ENCODE peak calls at places on chromosomes 12 and 14, in nine cellular contexts. One of them, this sample, is unnamed.

GRCh38 chr12:108634225-108634795 is 616 bp upstream of the SELPLG start:
- DNase-seq in heart left ventricle: no peak
- DNase-seq in fibroblast of lung: no peak
- DNase-seq in astrocyte: no peak
- DNase-seq in right cardiac atrium: no peak
- DNase-seq in heart right ventricle: no peak
- DNase-seq in PC-3: peak
- DNase-seq in cardiac muscle cell: no peak
- DNase-seq in foreskin keratinocyte: no peak
- DNase-seq in this sample: no peak

GRCh38 chr14:53376064-53376463 is 222.9 kb upstream of the DDHD1 start:
- DNase-seq in heart left ventricle: no peak
- DNase-seq in fibroblast of lung: no peak
- DNase-seq in astrocyte: no peak
- DNase-seq in right cardiac atrium: no peak
- DNase-seq in heart right ventricle: no peak
- DNase-seq in PC-3: no peak
- DNase-seq in cardiac muscle cell: no peak
- DNase-seq in foreskin keratinocyte: no peak
- DNase-seq in this sample: no peak

GRCh38 chr12:6829532-6830220 is 1.5 kb downstream of the P3H3 start:
- DNase-seq in heart left ventricle: no peak
- DNase-seq in fibroblast of lung: no peak
- DNase-seq in astrocyte: peak
- DNase-seq in right cardiac atrium: peak
- DNase-seq in heart right ventricle: no peak
- DNase-seq in PC-3: no peak
- DNase-seq in cardiac muscle cell: no peak
- DNase-seq in foreskin keratinocyte: no peak
- DNase-seq in this sample: no peak

GRCh38 chr14:81070511-81070910 is 115.1 kb downstream of the TSHR start:
- DNase-seq in heart left ventricle: no peak
- DNase-seq in fibroblast of lung: no peak
- DNase-seq in astrocyte: no peak
- DNase-seq in right cardiac atrium: no peak
- DNase-seq in heart right ventricle: no peak
- DNase-seq in PC-3: no peak
- DNase-seq in cardiac muscle cell: no peak
- DNase-seq in foreskin keratinocyte: no peak
- DNase-seq in this sample: no peak

GRCh38 chr12:26701604-26702215 is 131.3 kb downstream of the ITPR2 start:
- DNase-seq in heart left ventricle: no peak
- DNase-seq in fibroblast of lung: peak
- DNase-seq in astrocyte: peak
- DNase-seq in right cardiac atrium: no peak
- DNase-seq in heart right ventricle: no peak
- DNase-seq in PC-3: peak
- DNase-seq in cardiac muscle cell: peak
- DNase-seq in foreskin keratinocyte: no peak
- DNase-seq in this sample: peak

GRCh38 chr12:62840806-62841205 is 94.1 kb downstream of the PPM1H start:
- DNase-seq in heart left ventricle: no peak
- DNase-seq in fibroblast of lung: no peak
- DNase-seq in astrocyte: no peak
- DNase-seq in right cardiac atrium: no peak
- DNase-seq in heart right ventricle: no peak
- DNase-seq in PC-3: no peak
- DNase-seq in cardiac muscle cell: no peak
- DNase-seq in foreskin keratinocyte: no peak
- DNase-seq in this sample: no peak

GRCh38 chr12:122813310-122813713 is 21.9 kb upstream of the HIP1R start:
- DNase-seq in heart left ventricle: no peak
- DNase-seq in fibroblast of lung: no peak
- DNase-seq in astrocyte: no peak
- DNase-seq in right cardiac atrium: no peak
- DNase-seq in heart right ventricle: no peak
- DNase-seq in PC-3: no peak
- DNase-seq in cardiac muscle cell: no peak
- DNase-seq in foreskin keratinocyte: no peak
- DNase-seq in this sample: no peak

GRCh38 chr12:27733791-27734190 is 23.2 kb downstream of the MRPS35 start:
- DNase-seq in heart left ventricle: no peak
- DNase-seq in fibroblast of lung: no peak
- DNase-seq in astrocyte: no peak
- DNase-seq in right cardiac atrium: no peak
- DNase-seq in heart right ventricle: no peak
- DNase-seq in PC-3: no peak
- DNase-seq in cardiac muscle cell: no peak
- DNase-seq in foreskin keratinocyte: no peak
- DNase-seq in this sample: no peak

GRCh38 chr12:21221072-21221471 is 90.1 kb downstream of the SLCO1B1 start:
- DNase-seq in heart left ventricle: no peak
- DNase-seq in fibroblast of lung: no peak
- DNase-seq in astrocyte: no peak
- DNase-seq in right cardiac atrium: no peak
- DNase-seq in heart right ventricle: no peak
- DNase-seq in PC-3: no peak
- DNase-seq in cardiac muscle cell: no peak
- DNase-seq in foreskin keratinocyte: no peak
- DNase-seq in this sample: no peak

GRCh38 chr14:97707603-97708002 is 910.4 kb downstream of the VRK1 start:
- DNase-seq in heart left ventricle: no peak
- DNase-seq in fibroblast of lung: no peak
- DNase-seq in astrocyte: no peak
- DNase-seq in right cardiac atrium: no peak
- DNase-seq in heart right ventricle: no peak
- DNase-seq in PC-3: no peak
- DNase-seq in cardiac muscle cell: no peak
- DNase-seq in foreskin keratinocyte: no peak
- DNase-seq in this sample: no peak

GRCh38 chr14:97705107-97705506 is 907.9 kb downstream of the VRK1 start:
- DNase-seq in heart left ventricle: no peak
- DNase-seq in fibroblast of lung: no peak
- DNase-seq in astrocyte: no peak
- DNase-seq in right cardiac atrium: no peak
- DNase-seq in heart right ventricle: no peak
- DNase-seq in PC-3: no peak
- DNase-seq in cardiac muscle cell: no peak
- DNase-seq in foreskin keratinocyte: no peak
- DNase-seq in this sample: no peak

GRCh38 chr14:97706814-97707213 is 909.6 kb downstream of the VRK1 start:
- DNase-seq in heart left ventricle: no peak
- DNase-seq in fibroblast of lung: no peak
- DNase-seq in astrocyte: no peak
- DNase-seq in right cardiac atrium: no peak
- DNase-seq in heart right ventricle: no peak
- DNase-seq in PC-3: no peak
- DNase-seq in cardiac muscle cell: no peak
- DNase-seq in foreskin keratinocyte: no peak
- DNase-seq in this sample: no peak

GRCh38 chr14:97704316-97704715 is 907.1 kb downstream of the VRK1 start:
- DNase-seq in heart left ventricle: no peak
- DNase-seq in fibroblast of lung: no peak
- DNase-seq in astrocyte: no peak
- DNase-seq in right cardiac atrium: no peak
- DNase-seq in heart right ventricle: no peak
- DNase-seq in PC-3: no peak
- DNase-seq in cardiac muscle cell: no peak
- DNase-seq in foreskin keratinocyte: no peak
- DNase-seq in this sample: no peak

GRCh38 chr14:97705976-97706375 is 908.8 kb downstream of the VRK1 start:
- DNase-seq in heart left ventricle: no peak
- DNase-seq in fibroblast of lung: no peak
- DNase-seq in astrocyte: no peak
- DNase-seq in right cardiac atrium: no peak
- DNase-seq in heart right ventricle: no peak
- DNase-seq in PC-3: no peak
- DNase-seq in cardiac muscle cell: no peak
- DNase-seq in foreskin keratinocyte: no peak
- DNase-seq in this sample: no peak
- H3K27ac ChIP-seq in heart left ventricle: no peak
- H3K27ac ChIP-seq in fibroblast of lung: no peak
- H3K27ac ChIP-seq in astrocyte: no peak
- H3K27ac ChIP-seq in right cardiac atrium: no peak
- H3K27ac ChIP-seq in heart right ventricle: no peak
- H3K27ac ChIP-seq in PC-3: no peak
- H3K27ac ChIP-seq in cardiac muscle cell: no peak
- H3K27ac ChIP-seq in foreskin keratinocyte: no peak
- H3K27ac ChIP-seq in this sample: no peak

GRCh38 chr14:100438271-100438670 is 115.1 kb downstream of the SLC25A47 start:
- DNase-seq in heart left ventricle: no peak
- DNase-seq in fibroblast of lung: no peak
- DNase-seq in astrocyte: no peak
- DNase-seq in right cardiac atrium: no peak
- DNase-seq in heart right ventricle: no peak
- DNase-seq in PC-3: no peak
- DNase-seq in cardiac muscle cell: no peak
- DNase-seq in foreskin keratinocyte: no peak
- DNase-seq in this sample: no peak
- H3K27ac ChIP-seq in heart left ventricle: no peak
- H3K27ac ChIP-seq in fibroblast of lung: no peak
- H3K27ac ChIP-seq in astrocyte: peak
- H3K27ac ChIP-seq in right cardiac atrium: no peak
- H3K27ac ChIP-seq in heart right ventricle: no peak
- H3K27ac ChIP-seq in PC-3: peak
- H3K27ac ChIP-seq in cardiac muscle cell: no peak
- H3K27ac ChIP-seq in foreskin keratinocyte: peak
- H3K27ac ChIP-seq in this sample: peak

GRCh38 chr14:104925214-104925899 is 678 bp downstream of the PLD4 start:
- DNase-seq in heart left ventricle: no peak
- DNase-seq in fibroblast of lung: no peak
- DNase-seq in astrocyte: no peak
- DNase-seq in right cardiac atrium: no peak
- DNase-seq in heart right ventricle: no peak
- DNase-seq in PC-3: no peak
- DNase-seq in cardiac muscle cell: no peak
- DNase-seq in foreskin keratinocyte: no peak
- DNase-seq in this sample: no peak
- H3K27ac ChIP-seq in heart left ventricle: no peak
- H3K27ac ChIP-seq in fibroblast of lung: no peak
- H3K27ac ChIP-seq in astrocyte: no peak
- H3K27ac ChIP-seq in right cardiac atrium: no peak
- H3K27ac ChIP-seq in heart right ventricle: no peak
- H3K27ac ChIP-seq in PC-3: no peak
- H3K27ac ChIP-seq in cardiac muscle cell: no peak
- H3K27ac ChIP-seq in foreskin keratinocyte: no peak
- H3K27ac ChIP-seq in this sample: no peak

GRCh38 chr12:105317453-105317852 is 13.0 kb upstream of the C12orf75 start:
- DNase-seq in heart left ventricle: no peak
- DNase-seq in fibroblast of lung: peak
- DNase-seq in astrocyte: peak
- DNase-seq in right cardiac atrium: no peak
- DNase-seq in heart right ventricle: no peak
- DNase-seq in PC-3: peak
- DNase-seq in cardiac muscle cell: no peak
- DNase-seq in foreskin keratinocyte: no peak
- DNase-seq in this sample: peak

GRCh38 chr12:105318651-105319483 is 11.6 kb upstream of the C12orf75 start:
- DNase-seq in heart left ventricle: no peak
- DNase-seq in fibroblast of lung: no peak
- DNase-seq in astrocyte: no peak
- DNase-seq in right cardiac atrium: no peak
- DNase-seq in heart right ventricle: no peak
- DNase-seq in PC-3: no peak
- DNase-seq in cardiac muscle cell: no peak
- DNase-seq in foreskin keratinocyte: no peak
- DNase-seq in this sample: no peak

GRCh38 chr12:105319691-105320209 is 10.7 kb upstream of the C12orf75 start:
- DNase-seq in heart left ventricle: no peak
- DNase-seq in fibroblast of lung: no peak
- DNase-seq in astrocyte: no peak
- DNase-seq in right cardiac atrium: no peak
- DNase-seq in heart right ventricle: no peak
- DNase-seq in PC-3: no peak
- DNase-seq in cardiac muscle cell: no peak
- DNase-seq in foreskin keratinocyte: no peak
- DNase-seq in this sample: no peak

GRCh38 chr12:105316931-105317330 is 13.6 kb upstream of the C12orf75 start:
- DNase-seq in heart left ventricle: no peak
- DNase-seq in fibroblast of lung: no peak
- DNase-seq in astrocyte: no peak
- DNase-seq in right cardiac atrium: no peak
- DNase-seq in heart right ventricle: no peak
- DNase-seq in PC-3: no peak
- DNase-seq in cardiac muscle cell: no peak
- DNase-seq in foreskin keratinocyte: no peak
- DNase-seq in this sample: no peak

GRCh38 chr12:105317942-105318614 is 12.4 kb upstream of the C12orf75 start:
- DNase-seq in heart left ventricle: no peak
- DNase-seq in fibroblast of lung: no peak
- DNase-seq in astrocyte: peak
- DNase-seq in right cardiac atrium: no peak
- DNase-seq in heart right ventricle: no peak
- DNase-seq in PC-3: no peak
- DNase-seq in cardiac muscle cell: no peak
- DNase-seq in foreskin keratinocyte: no peak
- DNase-seq in this sample: no peak
- H3K27ac ChIP-seq in heart left ventricle: no peak
- H3K27ac ChIP-seq in fibroblast of lung: peak
- H3K27ac ChIP-seq in astrocyte: peak
- H3K27ac ChIP-seq in right cardiac atrium: no peak
- H3K27ac ChIP-seq in heart right ventricle: no peak
- H3K27ac ChIP-seq in PC-3: no peak
- H3K27ac ChIP-seq in cardiac muscle cell: no peak
- H3K27ac ChIP-seq in foreskin keratinocyte: peak
- H3K27ac ChIP-seq in this sample: no peak

GRCh38 chr14:100147181-100147631 is 12.2 kb downstream of the DEGS2 start:
- DNase-seq in heart left ventricle: no peak
- DNase-seq in fibroblast of lung: no peak
- DNase-seq in astrocyte: no peak
- DNase-seq in right cardiac atrium: peak
- DNase-seq in heart right ventricle: no peak
- DNase-seq in PC-3: no peak
- DNase-seq in cardiac muscle cell: no peak
- DNase-seq in foreskin keratinocyte: no peak
- DNase-seq in this sample: no peak
- H3K27ac ChIP-seq in heart left ventricle: no peak
- H3K27ac ChIP-seq in fibroblast of lung: no peak
- H3K27ac ChIP-seq in astrocyte: no peak
- H3K27ac ChIP-seq in right cardiac atrium: no peak
- H3K27ac ChIP-seq in heart right ventricle: no peak
- H3K27ac ChIP-seq in PC-3: no peak
- H3K27ac ChIP-seq in cardiac muscle cell: no peak
- H3K27ac ChIP-seq in foreskin keratinocyte: no peak
- H3K27ac ChIP-seq in this sample: no peak

DNA sequence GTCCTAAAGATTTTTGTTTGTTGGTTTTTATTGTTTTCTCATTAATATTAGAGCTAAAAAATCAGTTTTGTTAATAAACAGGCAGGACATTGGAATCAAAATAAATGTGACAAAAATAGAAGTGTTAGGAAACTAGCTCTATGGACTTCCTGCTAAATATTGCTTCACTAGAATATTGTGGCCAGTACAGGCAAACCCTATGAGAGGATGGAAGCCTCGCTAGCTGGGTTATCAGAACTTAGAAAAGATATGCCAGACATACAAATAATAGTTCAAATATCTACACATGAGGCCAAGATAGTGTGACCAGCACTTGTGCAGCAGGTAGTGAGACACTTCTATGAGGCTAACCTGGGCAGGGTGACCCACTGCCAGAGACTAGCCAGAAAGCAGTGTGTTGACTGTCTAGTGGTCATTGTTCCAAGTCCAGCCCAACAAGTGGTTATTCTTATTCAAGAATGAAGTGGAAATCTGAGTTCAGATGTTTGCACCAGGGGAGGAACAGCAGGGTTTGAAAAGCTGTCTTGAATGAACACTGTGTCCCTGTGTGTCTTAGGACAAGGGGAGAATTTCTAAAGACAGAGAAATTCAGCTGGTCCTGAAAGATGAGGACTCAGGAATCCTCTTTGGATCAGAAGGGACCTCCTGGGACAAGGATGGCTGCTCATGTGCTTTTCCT is 16.4 kb downstream of the TSPAN8 start:
- DNase-seq in heart left ventricle: no peak
- DNase-seq in fibroblast of lung: no peak
- DNase-seq in astrocyte: no peak
- DNase-seq in right cardiac atrium: no peak
- DNase-seq in heart right ventricle: no peak
- DNase-seq in PC-3: no peak
- DNase-seq in cardiac muscle cell: no peak
- DNase-seq in foreskin keratinocyte: no peak
- DNase-seq in this sample: no peak
- H3K27ac ChIP-seq in heart left ventricle: peak
- H3K27ac ChIP-seq in fibroblast of lung: no peak
- H3K27ac ChIP-seq in astrocyte: no peak
- H3K27ac ChIP-seq in right cardiac atrium: peak
- H3K27ac ChIP-seq in heart right ventricle: no peak
- H3K27ac ChIP-seq in PC-3: no peak
- H3K27ac ChIP-seq in cardiac muscle cell: no peak
- H3K27ac ChIP-seq in foreskin keratinocyte: no peak
- H3K27ac ChIP-seq in this sample: no peak